ENCODE peak calls at places on chromosomes 13 and 19, in nine cellular contexts. P is left ventricle myocardium inferior; N is HS-27A; A is pons; J is SW 1271; K is sigmoid colon; O is body of pancreas; C is adipocyte; I is CD4-positive, alpha-beta memory T cell. T is an unnamed sample.

GRCh38 chr13:79988573-79988972 is 352.4 kb downstream of the SPRY2 start:
- DNase-seq in J (no peak), K (no peak), N (no peak), A (no peak), C (peak), P (no peak), O (no peak), I (no peak), T (no peak)

GRCh38 chr19:48961051-48961649 is 4.0 kb upstream of the FTL start:
- DNase-seq in N (no peak), K (no peak), J (no peak), A (no peak), P (no peak), C (no peak), O (peak), I (no peak), T (no peak)

GRCh38 chr13:66940113-66940512 is 290.0 kb downstream of the PCDH9 start:
- DNase-seq in O (no peak), P (no peak), I (no peak), C (no peak), K (no peak), A (no peak), N (no peak), J (no peak), T (no peak)

GRCh38 chr19:32406161-32407003 is 812 bp downstream of the DPY19L3 start:
- DNase-seq in O (no peak), I (no peak), C (peak), P (no peak), N (peak), A (no peak), K (no peak), J (no peak), T (no peak)

GRCh38 chr13:44013666-44014291 is 134.1 kb downstream of the LACC1 start:
- DNase-seq in O (no peak), P (no peak), N (no peak), C (peak), K (no peak), A (peak), J (no peak), I (no peak), T (no peak)

GRCh38 chr19:41328157-41328817 is 18.3 kb downstream of the CCDC97 start:
- DNase-seq in J (no peak), P (no peak), I (no peak), N (no peak), A (no peak), C (no peak), O (no peak), K (no peak), T (no peak)

GRCh38 chr19:18364826-18365528 is 21.0 kb upstream of the GDF15 start:
- DNase-seq in O (peak), K (peak), C (peak), I (no peak), N (peak), A (peak), J (peak), P (peak), T (no peak)

GRCh38 chr19:13817018-13817614 is 21.9 kb downstream of the ZSWIM4 start:
- DNase-seq in I (no peak), N (no peak), J (no peak), C (no peak), A (no peak), O (peak), P (no peak), K (no peak), T (no peak)

GRCh38 chr13:24274452-24274971 is 34.9 kb upstream of the C1QTNF9 start:
- DNase-seq in J (no peak), P (peak), O (no peak), A (peak), K (no peak), N (no peak), I (peak), C (no peak), T (no peak)

GRCh38 chr19:57377498-57378146 is 12.0 kb upstream of the ZNF548 start:
- DNase-seq in C (no peak), K (no peak), J (no peak), I (no peak), P (no peak), N (no peak), O (no peak), A (no peak), T (no peak)

GRCh38 chr13:99269627-99270252 is 11.6 kb upstream of the GPR18 start:
- DNase-seq in O (no peak), N (no peak), J (peak), K (no peak), A (peak), I (peak), C (peak), P (no peak), T (peak)

GRCh38 chr19:38206928-38207327 is 17.1 kb downstream of the DPF1 start:
- DNase-seq in O (no peak), C (no peak), J (no peak), N (no peak), I (no peak), P (no peak), K (no peak), A (no peak), T (no peak)

GRCh38 chr13:107581009-107581408 is 634.3 kb downstream of the LIG4 start:
- DNase-seq in K (no peak), J (no peak), I (no peak), A (no peak), P (no peak), N (no peak), C (no peak), O (no peak), T (no peak)

GRCh38 chr19:35868172-35868822 is at the start of gene APLP1:
- DNase-seq in K (peak), A (peak), J (peak), P (peak), C (peak), N (peak), O (peak), I (peak), T (peak)

GRCh38 chr13:102504002-102504401 is 92.8 kb upstream of the TPP2 start:
- DNase-seq in O (no peak), K (no peak), P (no peak), I (no peak), N (no peak), A (no peak), J (no peak), C (no peak), T (no peak)

GRCh38 chr13:86155756-86156155 is 356.5 kb upstream of the SLITRK6 start:
- DNase-seq in P (no peak), A (no peak), J (no peak), C (no peak), O (no peak), N (no peak), K (no peak), I (no peak), T (no peak)

GRCh38 chr13:76470991-76471390 is 415.2 kb downstream of the KCTD12 start:
- DNase-seq in A (no peak), O (no peak), C (no peak), P (no peak), K (no peak), I (no peak), J (no peak), N (no peak), T (no peak)

GRCh38 chr13:101930331-101930730 is 471.5 kb downstream of the FGF14 start:
- DNase-seq in P (no peak), N (no peak), K (no peak), A (no peak), O (no peak), J (no peak), I (no peak), C (peak), T (no peak)

GRCh38 chr13:66657165-66657895 is 572.8 kb downstream of the PCDH9 start:
- DNase-seq in N (peak), I (no peak), A (peak), P (peak), O (peak), J (peak), K (peak), C (peak), T (no peak)

GRCh38 chr19:50328257-50329145 is 676 bp downstream of the KCNC3 start:
- DNase-seq in A (no peak), I (no peak), K (no peak), N (no peak), C (peak), J (no peak), P (no peak), O (peak), T (no peak)

GRCh38 chr13:35744566-35745203 is 268.2 kb upstream of the MAB21L1 start:
- DNase-seq in K (no peak), A (no peak), C (peak), J (no peak), P (no peak), I (no peak), N (no peak), O (no peak), T (no peak)

GRCh38 chr13:36673838-36674326 is at the start of gene SERTM1:
- DNase-seq in I (no peak), C (peak), A (no peak), O (no peak), N (no peak), P (peak), K (no peak), J (peak), T (no peak)

GRCh38 chr19:34225659-34226015 is 28.7 kb upstream of the GARRE1 start:
- DNase-seq in P (no peak), J (no peak), N (no peak), K (no peak), A (no peak), O (no peak), C (no peak), I (no peak), T (no peak)

GRCh38 chr19:52735734-52736133 is 890 bp upstream of the ZNF611 start:
- DNase-seq in P (peak), C (no peak), O (peak), K (peak), A (peak), I (no peak), N (no peak), J (no peak), T (no peak)

GRCh38 chr19:37654525-37654832 is 786 bp downstream of the ZFP30 start:
- DNase-seq in J (peak), A (peak), I (peak), K (no peak), P (no peak), O (no peak), C (peak), N (peak), T (peak)

T was measured in naive thymus-derived CD8-positive, alpha-beta T cell.